ENCODE peak calls at places on chromosomes 4 and X, in six cellular contexts. One of them, this sample, is unnamed.

GRCh38 chrX:72142931-72143709 is 11.4 kb upstream of the RTL5 start:
- DNase-seq in GM23338: no peak
- DNase-seq in H9: no peak
- DNase-seq in thyroid gland: no peak
- DNase-seq in CD8-positive, alpha-beta T cell: no peak
- DNase-seq in psoas muscle: no peak
- DNase-seq in this sample: no peak

GRCh38 chr4:17400696-17401095 is 111.2 kb downstream of the QDPR start:
- DNase-seq in GM23338: no peak
- DNase-seq in H9: no peak
- DNase-seq in thyroid gland: no peak
- DNase-seq in CD8-positive, alpha-beta T cell: no peak
- DNase-seq in psoas muscle: no peak
- DNase-seq in this sample: no peak

GRCh38 chr4:15882675-15883086 is 55.9 kb downstream of the FGFBP1 start:
- DNase-seq in GM23338: peak; percentile 86
- DNase-seq in H9: peak; percentile 83
- DNase-seq in thyroid gland: peak; percentile 44
- DNase-seq in CD8-positive, alpha-beta T cell: peak; percentile 47
- DNase-seq in psoas muscle: peak; percentile 57
- DNase-seq in this sample: peak; percentile 59

GRCh38 chr4:77367638-77368037 is 210.6 kb downstream of the CCNG2 start:
- DNase-seq in GM23338: no peak
- DNase-seq in H9: no peak
- DNase-seq in thyroid gland: no peak
- DNase-seq in CD8-positive, alpha-beta T cell: no peak
- DNase-seq in psoas muscle: no peak
- DNase-seq in this sample: no peak

GRCh38 chr4:40877081-40877480 is 127.3 kb downstream of the NSUN7 start:
- DNase-seq in GM23338: no peak
- DNase-seq in H9: no peak
- DNase-seq in thyroid gland: no peak
- DNase-seq in CD8-positive, alpha-beta T cell: no peak
- DNase-seq in psoas muscle: no peak
- DNase-seq in this sample: no peak

GRCh38 chrX:16188687-16189086 is 21.4 kb downstream of the MAGEB17 start:
- DNase-seq in GM23338: no peak
- DNase-seq in H9: no peak
- DNase-seq in thyroid gland: no peak
- DNase-seq in CD8-positive, alpha-beta T cell: no peak
- DNase-seq in psoas muscle: no peak
- DNase-seq in this sample: no peak

GRCh38 chr4:2370597-2371320 is 47.7 kb downstream of the ZFYVE28 start:
- DNase-seq in GM23338: no peak
- DNase-seq in H9: no peak
- DNase-seq in thyroid gland: no peak
- DNase-seq in CD8-positive, alpha-beta T cell: no peak
- DNase-seq in psoas muscle: peak; percentile 40
- DNase-seq in this sample: no peak

GRCh38 chr4:82268050-82268825 is 105.6 kb downstream of the HNRNPD start:
- DNase-seq in GM23338: peak; percentile 87
- DNase-seq in H9: peak; percentile 70
- DNase-seq in thyroid gland: peak; percentile 47
- DNase-seq in CD8-positive, alpha-beta T cell: peak; percentile 30
- DNase-seq in psoas muscle: peak; percentile 59
- DNase-seq in this sample: peak; percentile 55

GRCh38 chr4:62407534-62407933 is 1207.4 kb downstream of the ADGRL3 start:
- DNase-seq in GM23338: no peak
- DNase-seq in H9: no peak
- DNase-seq in thyroid gland: no peak
- DNase-seq in CD8-positive, alpha-beta T cell: no peak
- DNase-seq in psoas muscle: no peak
- DNase-seq in this sample: no peak

GRCh38 chr4:77220841-77221613 is 64.0 kb downstream of the CCNG2 start:
- DNase-seq in GM23338: no peak
- DNase-seq in H9: no peak
- DNase-seq in thyroid gland: peak; percentile 62
- DNase-seq in CD8-positive, alpha-beta T cell: no peak
- DNase-seq in psoas muscle: no peak
- DNase-seq in this sample: peak; percentile 9

DNA sequence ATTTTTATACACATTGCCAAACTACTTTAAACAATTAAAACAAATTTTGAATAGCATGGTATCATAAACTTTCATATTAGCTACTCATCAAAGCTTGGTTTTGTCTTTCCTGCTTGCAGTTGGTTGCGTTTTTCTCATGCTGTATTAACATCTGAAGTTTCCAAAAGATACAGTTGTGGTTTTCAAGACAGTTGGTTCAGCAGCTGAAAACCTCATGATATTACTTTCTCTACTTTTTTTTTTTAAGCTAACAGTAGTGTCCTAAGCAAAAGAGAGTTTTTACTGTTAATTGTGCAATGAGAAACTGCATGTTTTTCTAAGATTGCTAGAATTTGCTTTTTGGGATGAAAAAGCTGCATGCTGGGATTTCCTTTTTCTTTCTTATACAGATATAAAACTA is 15.2 kb downstream of the RUFY3 start:
- DNase-seq in GM23338: no peak
- DNase-seq in H9: no peak
- DNase-seq in thyroid gland: no peak
- DNase-seq in CD8-positive, alpha-beta T cell: no peak
- DNase-seq in psoas muscle: no peak
- DNase-seq in this sample: no peak
- H3K27ac ChIP-seq in GM23338: no peak overlapping the region
- H3K27ac ChIP-seq in H9: no peak overlapping the region
- H3K27ac ChIP-seq in thyroid gland: no peak overlapping the region
- H3K27ac ChIP-seq in CD8-positive, alpha-beta T cell: no peak overlapping the region
- H3K27ac ChIP-seq in psoas muscle: no peak overlapping the region
- H3K27ac ChIP-seq in this sample: no peak overlapping the region

GRCh38 chr4:99852199-99852718 is 35.6 kb downstream of the DAPP1 start:
- DNase-seq in GM23338: no peak
- DNase-seq in H9: no peak
- DNase-seq in thyroid gland: no peak
- DNase-seq in CD8-positive, alpha-beta T cell: no peak
- DNase-seq in psoas muscle: no peak
- DNase-seq in this sample: no peak
- H3K4me1 ChIP-seq in GM23338: peaks cover 7% of the 10 kb centered on the region
- H3K4me1 ChIP-seq in H9: no peaks in the 10 kb centered on the region
- H3K4me1 ChIP-seq in thyroid gland: no peaks in the 10 kb centered on the region
- H3K4me1 ChIP-seq in CD8-positive, alpha-beta T cell: peaks cover 10% of the 10 kb centered on the region
- H3K4me1 ChIP-seq in psoas muscle: no peaks in the 10 kb centered on the region
- H3K4me1 ChIP-seq in this sample: peaks cover 7% of the 10 kb centered on the region

DNA sequence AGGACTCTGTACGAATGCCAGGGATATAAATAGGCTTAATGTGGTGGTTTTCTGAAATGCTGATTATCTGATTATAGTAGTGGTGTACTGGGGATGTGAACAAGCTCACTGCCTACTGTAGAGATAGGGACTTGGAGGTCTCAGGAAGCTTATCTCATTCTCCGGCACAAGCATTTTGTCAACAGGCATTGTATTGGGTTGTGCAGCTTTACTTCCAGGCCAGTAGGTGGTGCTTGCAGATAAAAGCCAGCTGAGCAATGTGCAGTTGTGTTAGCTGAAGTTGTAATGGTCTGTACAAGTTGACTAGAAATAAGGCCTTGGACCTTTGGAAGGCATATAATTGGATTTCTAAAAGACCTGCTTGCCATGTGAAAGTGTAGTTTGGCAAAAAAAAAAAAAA is 49.5 kb upstream of the TMLHE start:
- DNase-seq in GM23338: peak; percentile 35
- DNase-seq in H9: no peak
- DNase-seq in thyroid gland: peak; percentile 2
- DNase-seq in CD8-positive, alpha-beta T cell: no peak
- DNase-seq in psoas muscle: no peak
- DNase-seq in this sample: no peak
- TF ChIP-seq CTCF in GM23338: peak; percentile 44
- TF ChIP-seq CTCF in H9: peak; percentile 58
- TF ChIP-seq CTCF in thyroid gland: peak; percentile 15
- TF ChIP-seq CTCF in CD8-positive, alpha-beta T cell: no peak
- TF ChIP-seq CTCF in psoas muscle: no peak
- TF ChIP-seq CTCF in this sample: no peak

GRCh38 chr4:180521181-180521580 is 1722.0 kb upstream of the TENM3 start:
- DNase-seq in GM23338: no peak
- DNase-seq in H9: no peak
- DNase-seq in thyroid gland: no peak
- DNase-seq in CD8-positive, alpha-beta T cell: no peak
- DNase-seq in psoas muscle: no peak
- DNase-seq in this sample: no peak
- H3K27ac ChIP-seq in GM23338: no peak overlapping the region
- H3K27ac ChIP-seq in H9: no peak overlapping the region
- H3K27ac ChIP-seq in thyroid gland: no peak overlapping the region
- H3K27ac ChIP-seq in CD8-positive, alpha-beta T cell: no peak overlapping the region
- H3K27ac ChIP-seq in psoas muscle: no peak overlapping the region
- H3K27ac ChIP-seq in this sample: no peak overlapping the region

DNA sequence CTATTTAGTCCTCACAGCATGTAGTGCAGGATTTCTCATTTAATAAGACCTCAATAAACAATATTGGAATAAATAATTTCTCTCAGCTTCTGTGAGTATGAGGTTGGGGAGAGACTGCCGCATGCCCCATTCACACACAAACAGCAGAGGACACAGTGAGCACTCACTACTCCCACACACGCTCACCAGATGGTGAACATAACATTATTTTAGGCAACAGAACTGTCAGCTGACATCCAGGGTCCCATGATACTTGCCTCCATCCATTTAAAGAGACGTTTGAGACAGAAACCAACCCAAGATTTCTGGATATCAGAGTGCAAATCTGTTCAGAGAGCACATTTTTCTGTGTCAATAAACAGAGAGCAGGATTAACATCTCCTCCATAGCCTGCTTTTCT is 16.9 kb downstream of the GPRIN3 start:
- DNase-seq in GM23338: no peak
- DNase-seq in H9: no peak
- DNase-seq in thyroid gland: no peak
- DNase-seq in CD8-positive, alpha-beta T cell: no peak
- DNase-seq in psoas muscle: no peak
- DNase-seq in this sample: no peak
- H3K4me1 ChIP-seq in GM23338: no peaks in the 10 kb centered on the region
- H3K4me1 ChIP-seq in H9: no peaks in the 10 kb centered on the region
- H3K4me1 ChIP-seq in thyroid gland: no peaks in the 10 kb centered on the region
- H3K4me1 ChIP-seq in CD8-positive, alpha-beta T cell: peaks cover 53% of the 10 kb centered on the region
- H3K4me1 ChIP-seq in psoas muscle: no peaks in the 10 kb centered on the region
- H3K4me1 ChIP-seq in this sample: peaks cover 39% of the 10 kb centered on the region

GRCh38 chrX:128106630-128107029 is 54.4 kb upstream of the ACTRT1 start:
- DNase-seq in GM23338: peak; percentile 50
- DNase-seq in H9: peak; percentile 28
- DNase-seq in thyroid gland: no peak
- DNase-seq in CD8-positive, alpha-beta T cell: no peak
- DNase-seq in psoas muscle: no peak
- DNase-seq in this sample: no peak
- TF ChIP-seq CTCF in GM23338: peak; percentile 55
- TF ChIP-seq CTCF in H9: peak; percentile 75
- TF ChIP-seq CTCF in thyroid gland: no peak
- TF ChIP-seq CTCF in CD8-positive, alpha-beta T cell: no peak
- TF ChIP-seq CTCF in psoas muscle: no peak
- TF ChIP-seq CTCF in this sample: peak; percentile 24

GRCh38 chrX:47194388-47194787 is 759 bp downstream of the UBA1 start:
- DNase-seq in GM23338: no peak
- DNase-seq in H9: no peak
- DNase-seq in thyroid gland: no peak
- DNase-seq in CD8-positive, alpha-beta T cell: no peak
- DNase-seq in psoas muscle: peak; percentile 47
- DNase-seq in this sample: no peak
- H3K27ac ChIP-seq in GM23338: peak overlapping the region; percentile 91
- H3K27ac ChIP-seq in H9: no peak overlapping the region
- H3K27ac ChIP-seq in thyroid gland: peak overlapping the region; percentile 93
- H3K27ac ChIP-seq in CD8-positive, alpha-beta T cell: peak overlapping the region; percentile 81
- H3K27ac ChIP-seq in psoas muscle: peak overlapping the region; percentile 97
- H3K27ac ChIP-seq in this sample: no peak overlapping the region

DNA sequence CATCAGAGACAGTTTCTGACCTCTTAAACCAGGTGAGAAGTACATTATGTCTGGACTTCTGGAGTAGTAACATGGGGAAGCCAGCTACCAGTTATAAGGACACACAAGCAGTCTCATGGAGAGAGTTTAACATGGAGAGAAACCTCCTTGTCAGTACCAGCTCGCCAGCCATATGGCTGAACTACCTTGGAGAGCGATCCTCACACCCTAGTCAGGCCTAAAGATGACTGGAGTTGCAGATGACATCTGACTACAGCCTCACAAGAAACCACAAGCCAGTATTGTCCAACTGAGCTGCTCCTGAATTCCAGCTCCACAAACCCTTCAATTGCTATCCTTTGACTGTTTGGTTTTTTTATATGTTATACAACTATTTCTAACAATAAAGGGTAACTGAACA is 49.8 kb downstream of the PDHA2 start:
- DNase-seq in GM23338: peak; percentile 11
- DNase-seq in H9: peak; percentile 29
- DNase-seq in thyroid gland: no peak
- DNase-seq in CD8-positive, alpha-beta T cell: no peak
- DNase-seq in psoas muscle: no peak
- DNase-seq in this sample: no peak
- H3K4me1 ChIP-seq in GM23338: no peaks in the 10 kb centered on the region
- H3K4me1 ChIP-seq in H9: no peaks in the 10 kb centered on the region
- H3K4me1 ChIP-seq in thyroid gland: no peaks in the 10 kb centered on the region
- H3K4me1 ChIP-seq in CD8-positive, alpha-beta T cell: no peaks in the 10 kb centered on the region
- H3K4me1 ChIP-seq in psoas muscle: no peaks in the 10 kb centered on the region
- H3K4me1 ChIP-seq in this sample: no peaks in the 10 kb centered on the region

This sample was measured in body of pancreas.